ENCODE peak calls at places on chromosome 19, in eight cellular contexts. A is tibial artery, N is BE2C, Y is mucosa of descending colon, B is cardiac muscle cell, J is spleen, I is HCT116, U is Peyer's patch. E is an unnamed sample.

GRCh38 chr19:57558525-57558924 is 1.1 kb downstream of the ZNF550 start:
- DNase-seq in Y (no peak), I (no peak), B (peak; percentile 23), J (no peak), N (no peak), A (no peak), U (no peak), E (no peak)

GRCh38 chr19:53034054-53034453 is 10.5 kb upstream of the ERVV-2 start:
- DNase-seq in N (no peak), U (no peak), Y (no peak), A (no peak), B (no peak), I (no peak), J (no peak), E (no peak)

GRCh38 chr19:2977001-2977685 is at the start of gene TLE6:
- DNase-seq in A (peak; percentile 93), N (peak; percentile 99), Y (peak; percentile 98), J (peak; percentile 95), B (peak; percentile 97), I (peak; percentile 91), U (peak; percentile 97), E (peak; percentile 97)

GRCh38 chr19:38506723-38507550 is 73.4 kb downstream of the RYR1 start:
- DNase-seq in J (peak; percentile 94), A (peak; percentile 59), Y (peak; percentile 87), U (peak; percentile 95), B (peak; percentile 85), N (peak; percentile 100), I (peak; percentile 95), E (peak; percentile 75)

GRCh38 chr19:41601771-41602170 is 25.1 kb downstream of the CEACAM4 start:
- DNase-seq in N (no peak), Y (no peak), U (no peak), A (no peak), B (no peak), I (no peak), J (peak; percentile 20), E (no peak)

GRCh38 chr19:5058456-5059190 is 89.7 kb downstream of the KDM4B start:
- DNase-seq in N (no peak), Y (no peak), B (peak; percentile 38), A (no peak), J (no peak), U (no peak), I (no peak), E (no peak)

GRCh38 chr19:51727349-51727880 is 3.6 kb upstream of the HAS1 start:
- DNase-seq in Y (no peak), J (no peak), I (no peak), B (peak; percentile 56), U (no peak), A (no peak), N (no peak), E (no peak)

GRCh38 chr19:8069116-8069973 is 16.8 kb downstream of the CCL25 start:
- DNase-seq in U (peak; percentile 60), A (no peak), J (no peak), I (no peak), N (no peak), B (no peak), Y (no peak), E (no peak)

GRCh38 chr19:37987356-37988332 is 80.6 kb downstream of the SIPA1L3 start:
- DNase-seq in J (peak; percentile 38), A (no peak), N (no peak), B (no peak), I (no peak), U (no peak), Y (peak; percentile 73), E (peak; percentile 23)

GRCh38 chr19:38155453-38155852 is 68.6 kb downstream of the DPF1 start:
- DNase-seq in J (no peak), N (no peak), B (peak; percentile 31), Y (no peak), A (no peak), I (no peak), U (no peak), E (no peak)

GRCh38 chr19:35093430-35093829 is 22.2 kb upstream of the FXYD3 start:
- DNase-seq in B (no peak), N (no peak), J (no peak), A (no peak), U (no peak), I (no peak), Y (no peak), E (no peak)
- TF ChIP-seq CTCF in B (no peak), N (no peak), J (no peak), A (no peak), U (no peak), I (no peak), Y (no peak), E (no peak)

GRCh38 chr19:19152668-19153384 is 14.5 kb upstream of the TMEM161A start:
- DNase-seq in U (no peak), Y (no peak), J (no peak), I (no peak), N (no peak), A (no peak), B (no peak), E (no peak)

GRCh38 chr19:19149402-19149801 is 11.1 kb upstream of the TMEM161A start:
- DNase-seq in J (no peak), B (no peak), N (no peak), A (no peak), Y (no peak), I (no peak), U (no peak), E (no peak)

GRCh38 chr19:19154768-19155494 is 15.1 kb downstream of the MEF2B start:
- DNase-seq in Y (no peak), B (no peak), N (no peak), I (no peak), U (no peak), J (no peak), A (no peak), E (no peak)

GRCh38 chr19:19147344-19147743 is 9.1 kb upstream of the TMEM161A start:
- DNase-seq in I (no peak), Y (no peak), A (no peak), U (no peak), B (no peak), N (no peak), J (no peak), E (no peak)

GRCh38 chr19:19151418-19151817 is 13.1 kb upstream of the TMEM161A start:
- DNase-seq in Y (no peak), N (no peak), I (no peak), A (no peak), J (no peak), B (no peak), U (peak; percentile 72), E (no peak)
- H3K4me1 ChIP-seq in Y (no peaks in the 10 kb centered on the region), N (no peaks in the 10 kb centered on the region), I (no peaks in the 10 kb centered on the region), A (no peaks in the 10 kb centered on the region), J (peaks cover 6% of the 10 kb centered on the region), B (no peaks in the 10 kb centered on the region), U (no peaks in the 10 kb centered on the region), E (no peaks in the 10 kb centered on the region)

GRCh38 chr19:49309087-49309486 is 15.9 kb downstream of the SLC6A16 start:
- DNase-seq in N (no peak), J (no peak), U (no peak), A (no peak), Y (no peak), I (no peak), B (no peak), E (no peak)
- TF ChIP-seq CTCF in N (no peak), J (no peak), U (no peak), A (no peak), Y (no peak), I (no peak), B (no peak), E (no peak)

DNA sequence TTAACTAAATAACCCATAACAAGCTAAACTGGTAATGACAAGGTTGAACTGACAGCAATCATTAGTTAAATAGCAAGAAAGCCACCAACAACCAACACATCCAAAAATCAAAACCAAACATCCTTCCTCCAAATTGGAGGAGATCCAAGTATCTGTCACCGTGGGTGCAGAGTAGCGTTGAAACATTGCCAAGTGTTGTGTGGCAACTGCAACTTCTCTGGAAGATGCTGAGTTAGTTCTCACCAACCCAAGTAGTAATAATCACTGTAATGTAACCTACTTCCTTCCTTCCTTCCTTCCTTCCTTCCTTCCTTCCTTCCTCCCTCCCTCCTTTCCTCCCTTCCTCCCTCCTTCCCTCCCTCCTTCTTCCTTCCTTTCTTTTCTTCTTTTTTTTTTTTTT is 54.7 kb downstream of the TRPM4 start:
- DNase-seq in A (no peak), B (peak; percentile 86), U (no peak), Y (no peak), I (no peak), J (no peak), N (peak; percentile 35), E (no peak)
- H3K4me1 ChIP-seq in A (peaks cover 5% of the 10 kb centered on the region), B (no peaks in the 10 kb centered on the region), U (peaks cover 5% of the 10 kb centered on the region), Y (no peaks in the 10 kb centered on the region), I (peaks cover 10% of the 10 kb centered on the region), J (peaks cover 18% of the 10 kb centered on the region), N (peaks cover 8% of the 10 kb centered on the region), E (no peaks in the 10 kb centered on the region)

DNA sequence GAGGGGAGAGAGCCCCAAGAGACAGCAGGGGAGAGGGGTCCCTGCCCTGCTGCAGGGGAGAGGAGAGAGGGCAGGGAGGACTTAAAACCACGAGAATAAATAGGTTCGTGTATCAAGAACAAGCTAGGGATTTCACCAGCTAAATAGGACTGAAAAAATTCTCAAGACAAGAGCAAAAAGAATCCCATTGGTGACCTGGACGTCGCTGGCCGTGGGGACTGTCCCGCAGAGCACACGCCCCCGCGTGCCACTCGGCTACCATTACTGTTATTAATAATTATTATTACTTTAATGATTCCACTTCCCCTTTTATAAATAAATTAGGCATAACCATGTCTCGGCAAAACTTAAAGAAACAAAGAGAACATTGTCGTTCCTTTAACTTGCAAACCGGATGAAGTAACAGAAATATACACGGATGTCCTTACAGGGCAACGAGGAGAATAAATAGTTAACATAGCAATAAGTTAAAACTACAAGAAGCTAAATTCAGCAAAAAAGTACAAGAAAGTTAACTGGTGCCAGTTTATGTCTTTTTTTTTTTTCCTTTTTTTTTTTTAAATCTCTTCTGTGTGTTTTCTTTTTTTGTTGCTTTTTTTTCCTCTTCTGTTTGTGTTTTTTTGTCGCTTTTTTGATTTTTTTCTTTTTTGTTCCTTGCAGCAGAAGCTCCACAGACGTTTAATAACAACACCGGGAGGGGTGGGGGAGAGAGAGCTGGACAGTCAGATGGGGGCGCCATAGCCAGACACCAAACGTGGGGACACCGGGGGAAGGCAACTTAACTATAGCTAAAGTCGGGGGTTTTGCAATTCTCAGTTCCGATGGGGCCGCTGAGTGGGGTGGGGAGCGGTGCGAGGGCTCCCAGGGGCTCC is 16.7 kb downstream of the PRKCSH start:
- DNase-seq in Y (no peak), B (peak; percentile 23), J (no peak), N (no peak), I (no peak), U (no peak), A (no peak), E (no peak)
- TF ChIP-seq CTCF in Y (no peak), B (peak; percentile 25), J (no peak), N (peak; percentile 27), I (peak; percentile 15), U (no peak), A (no peak), E (no peak)

GRCh38 chr19:47510516-47511127 is 4.2 kb downstream of the NAPA start:
- DNase-seq in I (no peak), Y (no peak), J (no peak), N (no peak), A (no peak), U (no peak), B (no peak), E (no peak)
- H3K4me1 ChIP-seq in I (peaks cover 3% of the 10 kb centered on the region), Y (peaks cover 35% of the 10 kb centered on the region), J (peaks cover 85% of the 10 kb centered on the region), N (peaks cover 10% of the 10 kb centered on the region), A (peaks cover 81% of the 10 kb centered on the region), U (peaks cover 11% of the 10 kb centered on the region), B (no peaks in the 10 kb centered on the region), E (peaks cover 22% of the 10 kb centered on the region)

GRCh38 chr19:55165952-55166529 is 372 bp downstream of the DNAAF3 start:
- DNase-seq in J (peak; percentile 79), Y (peak; percentile 67), N (peak; percentile 84), U (peak; percentile 78), I (peak; percentile 86), A (no peak), B (peak; percentile 83), E (peak; percentile 87)
- TF ChIP-seq CTCF in J (no peak), Y (no peak), N (peak; percentile 77), U (peak; percentile 5), I (peak; percentile 98), A (no peak), B (peak; percentile 70), E (peak; percentile 97)